ENCODE peak calls at places on chromosomes 16 and 17, in six cellular contexts. One of them, this sample, is unnamed.

GRCh38 chr17:81329927-81330883 is 35.1 kb upstream of the SLC38A10 start:
- DNase-seq in heart left ventricle: no peak
- DNase-seq in breast epithelium: no peak
- DNase-seq in Panc1: no peak
- DNase-seq in cardiac muscle cell: no peak
- DNase-seq in left ventricle myocardium inferior: no peak
- DNase-seq in this sample: no peak

GRCh38 chr16:53792161-53792951 is 88.4 kb downstream of the FTO start:
- DNase-seq in heart left ventricle: no peak
- DNase-seq in breast epithelium: no peak
- DNase-seq in Panc1: no peak
- DNase-seq in cardiac muscle cell: no peak
- DNase-seq in left ventricle myocardium inferior: no peak
- DNase-seq in this sample: no peak

GRCh38 chr17:30236807-30237206 is 1.3 kb upstream of the SLC6A4 start:
- DNase-seq in heart left ventricle: peak
- DNase-seq in breast epithelium: no peak
- DNase-seq in Panc1: no peak
- DNase-seq in cardiac muscle cell: peak
- DNase-seq in left ventricle myocardium inferior: peak
- DNase-seq in this sample: no peak

GRCh38 chr16:10881479-10882030 is 4.6 kb downstream of the CIITA start:
- DNase-seq in heart left ventricle: no peak
- DNase-seq in breast epithelium: no peak
- DNase-seq in Panc1: no peak
- DNase-seq in cardiac muscle cell: no peak
- DNase-seq in left ventricle myocardium inferior: no peak
- DNase-seq in this sample: no peak

GRCh38 chr16:82506734-82507133 is 120.0 kb upstream of the CDH13 start:
- DNase-seq in heart left ventricle: no peak
- DNase-seq in breast epithelium: no peak
- DNase-seq in Panc1: no peak
- DNase-seq in cardiac muscle cell: no peak
- DNase-seq in left ventricle myocardium inferior: no peak
- DNase-seq in this sample: no peak

GRCh38 chr16:8686031-8686621 is 11.7 kb downstream of the ABAT start:
- DNase-seq in heart left ventricle: peak
- DNase-seq in breast epithelium: peak
- DNase-seq in Panc1: no peak
- DNase-seq in cardiac muscle cell: peak
- DNase-seq in left ventricle myocardium inferior: peak
- DNase-seq in this sample: no peak

GRCh38 chr17:59878624-59879023 is 14.1 kb downstream of the TUBD1 start:
- DNase-seq in heart left ventricle: no peak
- DNase-seq in breast epithelium: no peak
- DNase-seq in Panc1: no peak
- DNase-seq in cardiac muscle cell: no peak
- DNase-seq in left ventricle myocardium inferior: no peak
- DNase-seq in this sample: no peak

GRCh38 chr16:50284131-50284911 is 18.0 kb downstream of the ADCY7 start:
- DNase-seq in heart left ventricle: no peak
- DNase-seq in breast epithelium: no peak
- DNase-seq in Panc1: no peak
- DNase-seq in cardiac muscle cell: peak
- DNase-seq in left ventricle myocardium inferior: peak
- DNase-seq in this sample: no peak

GRCh38 chr17:28370035-28370743 is at the start of gene VTN:
- DNase-seq in heart left ventricle: peak
- DNase-seq in breast epithelium: no peak
- DNase-seq in Panc1: no peak
- DNase-seq in cardiac muscle cell: peak
- DNase-seq in left ventricle myocardium inferior: peak
- DNase-seq in this sample: no peak

GRCh38 chr17:61002316-61002736 is 324.7 kb downstream of the BCAS3 start:
- DNase-seq in heart left ventricle: no peak
- DNase-seq in breast epithelium: no peak
- DNase-seq in Panc1: no peak
- DNase-seq in cardiac muscle cell: peak
- DNase-seq in left ventricle myocardium inferior: no peak
- DNase-seq in this sample: no peak

GRCh38 chr17:64202683-64203430 is 60.2 kb downstream of the TEX2 start:
- DNase-seq in heart left ventricle: no peak
- DNase-seq in breast epithelium: no peak
- DNase-seq in Panc1: no peak
- DNase-seq in cardiac muscle cell: no peak
- DNase-seq in left ventricle myocardium inferior: no peak
- DNase-seq in this sample: no peak

GRCh38 chr17:62966426-62967110 is 533 bp downstream of the TANC2 start:
- DNase-seq in heart left ventricle: peak
- DNase-seq in breast epithelium: no peak
- DNase-seq in Panc1: no peak
- DNase-seq in cardiac muscle cell: peak
- DNase-seq in left ventricle myocardium inferior: peak
- DNase-seq in this sample: peak

GRCh38 chr17:44367219-44367618 is 3.6 kb upstream of the FAM171A2 start:
- DNase-seq in heart left ventricle: no peak
- DNase-seq in breast epithelium: no peak
- DNase-seq in Panc1: no peak
- DNase-seq in cardiac muscle cell: no peak
- DNase-seq in left ventricle myocardium inferior: no peak
- DNase-seq in this sample: no peak

GRCh38 chr17:50173335-50173941 is 7.6 kb downstream of the SGCA start:
- DNase-seq in heart left ventricle: peak
- DNase-seq in breast epithelium: no peak
- DNase-seq in Panc1: no peak
- DNase-seq in cardiac muscle cell: peak
- DNase-seq in left ventricle myocardium inferior: no peak
- DNase-seq in this sample: no peak

DNA sequence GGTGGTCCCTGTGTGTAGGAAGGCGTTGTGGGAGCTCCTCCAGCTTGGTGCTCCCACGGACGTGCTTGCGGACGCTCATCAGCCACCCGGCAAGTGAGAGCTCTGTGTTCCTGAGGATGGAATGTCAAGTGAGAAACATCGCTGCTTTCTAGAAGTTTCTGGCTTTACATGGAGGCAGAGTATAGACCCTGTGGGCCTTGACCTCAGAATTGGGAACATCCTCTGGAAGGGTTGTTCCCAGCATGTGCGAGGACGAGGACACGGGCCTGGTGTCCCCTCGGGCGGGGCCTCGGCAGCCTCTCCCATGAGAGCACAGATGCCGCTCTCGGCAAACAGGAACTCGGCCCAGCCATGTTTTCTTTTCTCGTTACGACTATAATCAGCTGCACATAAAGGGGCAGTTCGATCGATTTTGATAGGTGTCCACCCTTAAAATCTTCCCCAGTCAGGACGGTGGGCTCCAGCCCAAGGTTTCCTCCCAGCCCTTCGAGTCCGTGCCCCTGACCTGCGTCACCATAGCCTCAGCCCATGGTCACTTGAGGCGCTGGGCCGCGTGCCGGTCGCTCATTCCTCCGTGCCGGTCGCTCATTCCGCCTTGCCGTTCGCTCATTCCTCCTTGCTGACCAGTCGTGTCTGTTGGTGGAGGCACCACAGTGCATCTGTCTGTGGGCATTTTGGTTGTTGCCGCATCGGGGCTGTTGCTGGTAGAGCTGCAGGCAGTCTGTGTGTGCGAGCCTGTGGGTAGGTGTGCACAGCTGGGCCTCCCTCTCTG is 91.3 kb upstream of the ZNF750 start:
- DNase-seq in heart left ventricle: peak
- DNase-seq in breast epithelium: peak
- DNase-seq in Panc1: no peak
- DNase-seq in cardiac muscle cell: no peak
- DNase-seq in left ventricle myocardium inferior: peak
- DNase-seq in this sample: no peak
- H3K4me3 ChIP-seq in heart left ventricle: no peak
- H3K4me3 ChIP-seq in breast epithelium: no peak
- H3K4me3 ChIP-seq in Panc1: no peak
- H3K4me3 ChIP-seq in cardiac muscle cell: no peak
- H3K4me3 ChIP-seq in left ventricle myocardium inferior: no peak
- H3K4me3 ChIP-seq in this sample: no peak

GRCh38 chr16:27429330-27429871 is 27.4 kb downstream of the IL21R start:
- DNase-seq in heart left ventricle: peak
- DNase-seq in breast epithelium: no peak
- DNase-seq in Panc1: no peak
- DNase-seq in cardiac muscle cell: no peak
- DNase-seq in left ventricle myocardium inferior: no peak
- DNase-seq in this sample: no peak

GRCh38 chr16:27428035-27428785 is 26.2 kb downstream of the IL21R start:
- DNase-seq in heart left ventricle: peak
- DNase-seq in breast epithelium: no peak
- DNase-seq in Panc1: no peak
- DNase-seq in cardiac muscle cell: no peak
- DNase-seq in left ventricle myocardium inferior: no peak
- DNase-seq in this sample: no peak

GRCh38 chr16:27426423-27427408 is 24.7 kb downstream of the IL21R start:
- DNase-seq in heart left ventricle: peak
- DNase-seq in breast epithelium: no peak
- DNase-seq in Panc1: peak
- DNase-seq in cardiac muscle cell: no peak
- DNase-seq in left ventricle myocardium inferior: no peak
- DNase-seq in this sample: peak

GRCh38 chr16:27425961-27426360 is 24.0 kb downstream of the IL21R start:
- DNase-seq in heart left ventricle: no peak
- DNase-seq in breast epithelium: no peak
- DNase-seq in Panc1: no peak
- DNase-seq in cardiac muscle cell: no peak
- DNase-seq in left ventricle myocardium inferior: no peak
- DNase-seq in this sample: no peak

DNA sequence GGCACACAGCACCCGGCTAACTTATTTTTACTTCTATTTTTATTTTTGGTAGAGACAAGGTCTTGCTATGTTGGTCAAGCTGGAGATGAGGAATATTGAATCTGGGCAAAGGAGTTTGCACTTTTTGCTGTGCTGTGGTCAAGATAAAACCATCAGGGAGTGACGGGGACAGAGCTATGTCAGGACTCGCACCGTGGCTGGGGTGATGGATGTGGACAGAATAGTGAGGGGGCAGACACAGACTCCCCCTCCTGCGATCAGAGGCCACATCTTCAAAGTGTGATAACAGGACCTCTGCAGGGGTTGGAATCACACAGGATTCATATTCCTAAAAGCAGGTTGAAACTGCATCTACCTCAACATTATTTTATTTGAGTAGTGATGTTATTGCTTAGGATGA is 25.6 kb downstream of the IL21R start:
- DNase-seq in heart left ventricle: peak
- DNase-seq in breast epithelium: no peak
- DNase-seq in Panc1: no peak
- DNase-seq in cardiac muscle cell: no peak
- DNase-seq in left ventricle myocardium inferior: no peak
- DNase-seq in this sample: no peak
- H3K4me3 ChIP-seq in heart left ventricle: no peak
- H3K4me3 ChIP-seq in breast epithelium: no peak
- H3K4me3 ChIP-seq in Panc1: no peak
- H3K4me3 ChIP-seq in cardiac muscle cell: no peak
- H3K4me3 ChIP-seq in left ventricle myocardium inferior: no peak
- H3K4me3 ChIP-seq in this sample: peak

DNA sequence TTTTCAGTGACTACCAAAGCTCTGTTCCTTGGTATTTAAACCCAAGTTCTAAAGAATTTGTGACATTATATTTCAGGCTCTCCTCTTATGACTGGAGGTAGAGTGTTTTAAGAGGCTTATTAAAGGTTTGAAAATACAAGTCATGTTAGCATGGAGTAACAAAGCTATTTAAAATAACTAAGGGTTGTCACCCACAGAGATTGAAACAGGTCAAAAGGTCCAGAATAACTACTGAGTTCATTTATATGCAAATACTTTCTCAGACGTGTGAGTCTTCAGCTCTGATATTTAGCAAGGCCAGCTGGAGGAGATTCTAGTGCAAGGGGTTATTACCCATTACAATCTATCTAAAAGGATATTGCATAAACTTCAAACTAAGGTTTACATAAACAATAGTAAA is 1538.8 kb upstream of the CDH8 start:
- DNase-seq in heart left ventricle: no peak
- DNase-seq in breast epithelium: no peak
- DNase-seq in Panc1: no peak
- DNase-seq in cardiac muscle cell: no peak
- DNase-seq in left ventricle myocardium inferior: no peak
- DNase-seq in this sample: no peak
- H3K4me3 ChIP-seq in heart left ventricle: no peak
- H3K4me3 ChIP-seq in breast epithelium: no peak
- H3K4me3 ChIP-seq in Panc1: no peak
- H3K4me3 ChIP-seq in cardiac muscle cell: no peak
- H3K4me3 ChIP-seq in left ventricle myocardium inferior: no peak
- H3K4me3 ChIP-seq in this sample: no peak

DNA sequence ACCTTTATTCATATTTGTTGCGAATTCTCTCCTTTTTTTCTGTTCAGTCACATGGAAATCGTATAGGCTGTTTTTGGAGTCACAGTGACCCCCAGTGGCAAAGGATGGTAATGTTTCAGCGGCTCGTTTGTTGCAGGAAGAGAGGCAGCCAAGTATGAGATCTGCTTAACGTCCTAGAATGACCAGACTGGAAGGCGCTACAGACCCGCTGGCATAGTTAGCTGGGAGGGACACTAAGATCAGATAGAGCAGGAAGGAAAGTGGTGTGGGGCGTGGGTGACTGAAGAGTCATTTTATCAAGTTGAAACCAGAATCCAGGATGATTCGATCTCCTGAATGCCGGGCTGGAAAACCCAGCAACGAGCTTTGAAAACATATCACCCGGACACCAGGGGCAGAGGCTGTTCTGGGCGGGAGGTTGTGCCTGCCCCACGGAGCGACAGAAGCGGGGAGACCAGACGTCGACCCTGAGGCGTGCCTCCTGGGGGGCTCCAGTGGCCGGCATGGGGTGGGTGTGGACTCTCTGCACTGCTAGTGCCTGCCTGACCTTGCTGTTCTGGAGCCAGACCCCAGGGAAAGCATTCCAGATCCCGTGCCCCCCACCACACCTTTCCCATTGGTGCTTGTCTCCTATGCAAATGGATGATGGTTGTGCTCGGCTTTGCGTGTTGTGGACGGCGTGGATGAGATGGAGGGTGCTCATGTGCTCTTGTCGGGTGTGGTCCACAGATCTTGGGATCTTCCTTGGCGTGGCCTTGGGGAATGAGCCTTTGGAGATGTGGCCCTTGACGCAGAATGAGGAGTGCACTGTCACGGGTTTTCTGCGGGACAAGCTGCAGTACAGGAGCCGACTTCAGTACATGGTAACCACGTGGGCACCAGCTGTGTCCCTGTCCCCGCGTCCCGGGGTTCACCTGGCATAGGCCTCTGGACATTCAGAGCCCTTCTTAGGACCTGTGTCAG is 7.7 kb downstream of the IL34 start:
- DNase-seq in heart left ventricle: peak
- DNase-seq in breast epithelium: peak
- DNase-seq in Panc1: peak
- DNase-seq in cardiac muscle cell: peak
- DNase-seq in left ventricle myocardium inferior: peak
- DNase-seq in this sample: no peak
- H3K4me3 ChIP-seq in heart left ventricle: no peak
- H3K4me3 ChIP-seq in breast epithelium: peak
- H3K4me3 ChIP-seq in Panc1: peak
- H3K4me3 ChIP-seq in cardiac muscle cell: no peak
- H3K4me3 ChIP-seq in left ventricle myocardium inferior: peak
- H3K4me3 ChIP-seq in this sample: no peak

DNA sequence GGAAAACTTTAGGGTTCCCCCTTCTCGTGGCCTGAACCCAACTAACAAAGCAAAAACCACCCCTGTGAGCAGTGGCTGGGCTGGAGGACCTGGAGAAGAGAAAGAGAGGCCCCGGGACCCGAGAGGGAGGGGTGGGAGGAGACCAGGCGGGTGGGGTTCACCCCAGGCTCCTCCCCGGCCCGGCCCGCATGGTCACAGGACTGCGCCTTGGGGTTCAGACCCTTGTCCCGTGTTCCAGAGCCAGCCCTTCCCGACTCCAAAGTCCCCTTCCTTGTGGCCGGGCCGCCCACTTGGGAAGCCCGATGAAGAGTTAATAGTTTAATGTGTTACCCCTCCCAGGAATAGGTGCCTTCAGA is 852 bp downstream of the MARVELD3 start:
- DNase-seq in heart left ventricle: no peak
- DNase-seq in breast epithelium: no peak
- DNase-seq in Panc1: no peak
- DNase-seq in cardiac muscle cell: no peak
- DNase-seq in left ventricle myocardium inferior: no peak
- DNase-seq in this sample: peak
- H3K4me3 ChIP-seq in heart left ventricle: no peak
- H3K4me3 ChIP-seq in breast epithelium: peak
- H3K4me3 ChIP-seq in Panc1: peak
- H3K4me3 ChIP-seq in cardiac muscle cell: peak
- H3K4me3 ChIP-seq in left ventricle myocardium inferior: peak
- H3K4me3 ChIP-seq in this sample: peak